ENCODE peak calls at places on chromosome 10, in nine cellular contexts. R, D, O, V, F, I, A, H and Z are unnamed samples.

GRCh38 chr10:124524991-124525653 is 63.5 kb downstream of the LHPP start:
- DNase-seq in R (peak), D (peak), O (peak), V (no peak), F (peak), I (no peak), A (peak), H (peak), Z (peak)

GRCh38 chr10:118523775-118524174 is 71.7 kb downstream of the PRLHR start:
- DNase-seq in R (no peak), D (no peak), O (no peak), V (no peak), F (no peak), I (no peak), A (no peak), H (no peak), Z (no peak)

GRCh38 chr10:107740962-107741690 is 576.6 kb upstream of the SORCS1 start:
- DNase-seq in R (no peak), D (no peak), O (no peak), V (no peak), F (no peak), I (no peak), A (no peak), H (no peak), Z (no peak)

GRCh38 chr10:17512341-17513001 is 58.1 kb upstream of the ST8SIA6 start:
- DNase-seq in R (peak), D (no peak), O (peak), V (no peak), F (no peak), I (peak), A (peak), H (no peak), Z (peak)

GRCh38 chr10:91635401-91636400 is 2.8 kb upstream of the PPP1R3C start:
- DNase-seq in R (peak), D (peak), O (peak), V (peak), F (peak), I (peak), A (peak), H (peak), Z (peak)

GRCh38 chr10:70830185-70830584 is 14.4 kb downstream of the SGPL1 start:
- DNase-seq in R (no peak), D (no peak), O (no peak), V (no peak), F (no peak), I (no peak), A (no peak), H (no peak), Z (no peak)

GRCh38 chr10:87844837-87845623 is 18.3 kb downstream of the KLLN start:
- DNase-seq in R (no peak), D (no peak), O (no peak), V (no peak), F (no peak), I (no peak), A (no peak), H (no peak), Z (no peak)

GRCh38 chr10:85477979-85478378 is 888.6 kb downstream of the GRID1 start:
- DNase-seq in R (no peak), D (no peak), O (no peak), V (no peak), F (no peak), I (no peak), A (no peak), H (no peak), Z (no peak)

GRCh38 chr10:23024002-23024401 is 71.4 kb upstream of the MSRB2 start:
- DNase-seq in R (no peak), D (no peak), O (no peak), V (no peak), F (no peak), I (no peak), A (no peak), H (no peak), Z (no peak)

GRCh38 chr10:75269605-75270004 is 33.8 kb upstream of the COMTD1 start:
- DNase-seq in R (no peak), D (no peak), O (no peak), V (no peak), F (no peak), I (no peak), A (no peak), H (no peak), Z (no peak)

GRCh38 chr10:89652971-89653370 is 7.9 kb upstream of the PANK1 start:
- DNase-seq in R (no peak), D (no peak), O (no peak), V (no peak), F (no peak), I (no peak), A (no peak), H (no peak), Z (no peak)

GRCh38 chr10:127368937-127369336 is 172.5 kb upstream of the INSYN2A start:
- DNase-seq in R (no peak), D (no peak), O (no peak), V (no peak), F (no peak), I (no peak), A (no peak), H (no peak), Z (no peak)

GRCh38 chr10:55509168-55509567 is 708.1 kb upstream of the PCDH15 start:
- DNase-seq in R (no peak), D (no peak), O (no peak), V (no peak), F (no peak), I (no peak), A (no peak), H (no peak), Z (no peak)

GRCh38 chr10:84329094-84329611 is 764 bp downstream of the CCSER2 start:
- DNase-seq in R (no peak), D (no peak), O (peak), V (no peak), F (no peak), I (peak), A (no peak), H (no peak), Z (peak)
- TF ChIP-seq POLR2A in R (no peak), D (no peak), O (no peak), V (no peak), F (no peak), I (no peak), A (no peak), H (no peak), Z (no peak)

DNA sequence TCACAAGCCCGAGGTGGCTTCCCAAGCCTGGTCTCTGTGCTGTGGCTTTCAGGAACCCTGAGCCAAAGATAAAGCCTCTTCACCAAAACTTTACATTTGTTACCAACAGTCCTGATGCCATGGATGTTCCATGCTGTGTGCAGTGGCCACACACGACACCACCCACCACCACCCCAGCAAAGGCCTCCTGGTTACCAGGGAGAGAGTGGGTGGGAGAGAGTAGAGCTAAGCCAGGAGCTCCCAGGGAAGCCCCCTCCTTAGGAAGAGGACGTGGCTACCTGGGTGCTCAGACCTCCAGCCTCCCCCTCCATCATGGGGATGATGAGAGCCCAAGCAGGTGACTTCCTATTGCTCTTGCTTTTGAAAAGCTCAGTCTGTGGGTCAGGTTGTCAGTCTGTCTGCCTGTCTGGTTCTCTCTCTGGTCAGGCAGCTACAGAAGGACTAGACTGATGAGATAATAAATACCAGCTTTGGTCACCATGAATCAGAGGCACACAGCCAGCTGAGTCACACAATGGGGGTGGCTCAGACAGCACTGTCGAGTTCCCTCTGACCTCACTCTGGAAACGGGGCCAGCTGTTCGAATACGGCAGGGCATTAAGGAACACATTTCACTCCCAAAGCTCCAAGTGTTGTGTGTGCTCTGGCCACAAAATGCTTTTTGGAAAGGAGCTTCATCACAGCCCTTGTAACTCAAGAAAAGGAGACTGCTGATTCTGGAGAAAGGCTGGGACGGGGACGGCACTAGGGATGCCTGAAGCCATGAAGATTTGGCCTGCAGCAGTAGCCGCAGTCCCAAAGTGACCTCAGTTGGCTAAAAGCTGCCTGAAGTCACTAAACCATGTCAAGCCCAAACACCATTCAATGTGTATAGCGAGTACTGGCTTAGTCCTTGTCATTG is 166.0 kb downstream of the FANK1 start:
- DNase-seq in R (peak), D (peak), O (peak), V (peak), F (peak), I (peak), A (no peak), H (peak), Z (peak)
- TF ChIP-seq POLR2A in R (no peak), D (no peak), O (no peak), V (no peak), F (no peak), I (no peak), A (no peak), H (no peak), Z (no peak)

DNA sequence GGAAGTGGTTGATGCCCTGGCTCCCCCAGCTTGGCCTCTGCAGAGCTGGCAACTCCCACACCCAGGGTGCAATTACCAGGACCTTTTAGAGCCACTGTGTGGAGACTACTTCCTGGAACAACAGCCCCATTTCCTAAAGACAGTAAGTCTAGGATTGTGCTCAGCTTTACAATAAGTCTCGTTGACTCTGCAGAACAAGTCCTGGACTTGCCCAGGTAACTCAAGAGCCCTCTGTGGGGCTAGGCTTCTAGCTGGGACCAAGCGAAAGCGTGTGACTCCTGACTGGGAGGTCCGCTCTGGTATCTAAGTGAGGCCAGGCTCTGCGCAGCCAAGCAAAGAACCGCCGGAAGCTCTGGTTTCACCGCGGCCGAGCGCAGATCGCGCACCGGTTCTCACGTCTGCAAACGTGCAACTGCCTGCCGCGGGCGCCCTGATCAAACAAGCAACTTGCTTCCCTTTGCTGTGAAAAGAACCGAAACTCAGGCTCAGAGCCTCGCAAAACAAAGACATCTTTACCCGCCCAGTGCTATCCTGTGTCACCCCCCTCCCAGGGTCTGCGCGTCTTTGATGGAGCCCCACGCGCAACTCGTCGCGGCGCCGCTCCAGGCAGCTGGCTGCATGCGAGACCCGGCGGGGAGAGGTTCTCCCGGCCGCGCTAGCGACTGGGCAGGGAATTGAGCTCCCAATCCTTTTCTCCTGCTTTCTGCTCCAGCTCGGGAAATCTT is 4.4 kb upstream of the PDLIM1 start:
- DNase-seq in R (no peak), D (peak), O (peak), V (no peak), F (peak), I (no peak), A (peak), H (peak), Z (peak)
- TF ChIP-seq POLR2A in R (no peak), D (no peak), O (peak), V (no peak), F (no peak), I (no peak), A (no peak), H (no peak), Z (no peak)

GRCh38 chr10:11451640-11452260 is 159.7 kb downstream of the USP6NL start:
- DNase-seq in R (no peak), D (no peak), O (no peak), V (no peak), F (no peak), I (no peak), A (peak), H (no peak), Z (no peak)
- TF ChIP-seq POLR2A in R (no peak), D (no peak), O (no peak), V (no peak), F (no peak), I (no peak), A (no peak), H (no peak), Z (no peak)

DNA sequence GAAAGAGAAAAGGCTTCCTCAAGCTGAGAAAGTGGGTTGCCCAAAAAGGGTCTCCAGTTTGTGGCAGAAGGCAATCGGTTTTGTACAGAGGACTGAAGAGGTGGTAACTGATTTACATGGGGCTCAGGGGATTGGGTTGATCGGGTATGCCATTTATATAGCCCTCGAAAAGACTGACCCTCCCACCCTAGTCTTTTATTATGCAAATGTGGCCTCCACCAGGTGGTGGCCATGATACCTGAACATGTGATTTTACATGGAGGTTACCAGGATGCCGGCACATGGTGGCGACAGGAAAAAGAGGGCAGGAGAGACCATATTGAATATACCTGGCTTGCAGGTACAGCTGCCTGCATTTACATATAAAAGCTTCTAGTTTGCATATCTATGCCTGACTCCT is 36.7 kb downstream of the ATE1 start:
- DNase-seq in R (no peak), D (no peak), O (no peak), V (no peak), F (no peak), I (no peak), A (no peak), H (no peak), Z (no peak)
- TF ChIP-seq POLR2A in R (no peak), D (no peak), O (no peak), V (no peak), F (no peak), I (no peak), A (no peak), H (no peak), Z (no peak)

DNA sequence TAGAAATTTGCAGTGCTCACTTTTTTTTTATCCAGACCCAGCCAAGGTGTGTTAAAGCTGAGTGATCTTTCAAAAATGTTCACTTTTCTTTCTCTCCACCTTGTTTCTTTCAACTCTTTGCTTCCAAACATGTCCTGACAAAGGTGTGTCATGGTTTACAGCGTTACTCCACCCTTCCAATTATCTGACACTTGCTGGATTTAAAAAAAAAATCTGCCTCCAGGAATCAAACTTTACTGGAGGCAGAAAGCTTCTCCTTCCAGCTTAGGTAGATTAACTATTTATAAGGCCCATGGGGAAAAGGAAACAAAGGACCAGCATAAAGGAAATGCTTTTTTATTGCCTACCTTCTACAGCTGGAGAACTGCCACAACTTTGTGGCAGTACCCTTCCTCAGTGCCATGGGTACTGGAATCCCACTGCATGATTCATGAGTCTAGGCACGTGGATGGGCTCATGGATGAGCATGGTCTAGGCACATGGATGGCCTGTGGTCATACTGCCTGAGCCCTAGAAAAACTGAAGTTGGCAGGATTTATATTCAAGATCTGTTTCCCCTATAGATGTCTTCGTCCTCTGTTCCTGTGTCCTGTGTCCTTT is at the start of gene COL17A1:
- DNase-seq in R (no peak), D (no peak), O (peak), V (no peak), F (no peak), I (no peak), A (no peak), H (no peak), Z (no peak)
- TF ChIP-seq POLR2A in R (no peak), D (no peak), O (peak), V (no peak), F (no peak), I (no peak), A (no peak), H (no peak), Z (no peak)

GRCh38 chr10:52314007-52314821 is at the start of gene DKK1:
- DNase-seq in R (peak), D (peak), O (peak), V (no peak), F (peak), I (peak), A (peak), H (peak), Z (no peak)
- TF ChIP-seq POLR2A in R (no peak), D (no peak), O (no peak), V (no peak), F (no peak), I (peak), A (no peak), H (no peak), Z (no peak)

GRCh38 chr10:1648648-1649047 is 88.7 kb downstream of the ADARB2 start:
- DNase-seq in R (no peak), D (no peak), O (no peak), V (no peak), F (peak), I (no peak), A (no peak), H (no peak), Z (no peak)
- TF ChIP-seq POLR2A in R (no peak), D (no peak), O (no peak), V (no peak), F (no peak), I (no peak), A (no peak), H (no peak), Z (no peak)